ENCODE peak calls at places on chromosome 22, in eight cellular contexts. One of them, this sample, is unnamed.
A peak's percentile ranks its signal among the peaks of the same experiment; 100 is the strongest.

GRCh38 chr22:24894998-24895397 is 51.5 kb downstream of the LHFPL7 start:
- DNase-seq in pancreas: peak; percentile 82
- DNase-seq in HFF-Myc: peak; percentile 19
- DNase-seq in foreskin fibroblast: peak; percentile 14
- DNase-seq in body of pancreas: peak; percentile 87
- DNase-seq in sigmoid colon: peak; percentile 88
- DNase-seq in fibroblast of lung: peak; percentile 86
- DNase-seq in GM12865: peak; percentile 3
- DNase-seq in this sample: peak; percentile 80

GRCh38 chr22:45574069-45574703 is 71.5 kb downstream of the FBLN1 start:
- DNase-seq in GM12865: no peak
- DNase-seq in foreskin fibroblast: no peak
- DNase-seq in pancreas: no peak
- DNase-seq in fibroblast of lung: no peak
- DNase-seq in body of pancreas: no peak
- DNase-seq in HFF-Myc: no peak
- DNase-seq in sigmoid colon: no peak
- DNase-seq in this sample: no peak

GRCh38 chr22:32317524-32317923 is 40.1 kb upstream of the RFPL3 start:
- DNase-seq in pancreas: no peak
- DNase-seq in HFF-Myc: no peak
- DNase-seq in GM12865: no peak
- DNase-seq in body of pancreas: no peak
- DNase-seq in fibroblast of lung: no peak
- DNase-seq in foreskin fibroblast: no peak
- DNase-seq in sigmoid colon: no peak
- DNase-seq in this sample: no peak

GRCh38 chr22:45612451-45612901 is 59.2 kb upstream of the ATXN10 start:
- DNase-seq in fibroblast of lung: peak; percentile 87
- DNase-seq in foreskin fibroblast: peak; percentile 87
- DNase-seq in GM12865: no peak
- DNase-seq in body of pancreas: no peak
- DNase-seq in sigmoid colon: peak; percentile 84
- DNase-seq in HFF-Myc: peak; percentile 25
- DNase-seq in pancreas: no peak
- DNase-seq in this sample: no peak

GRCh38 chr22:26471522-26471921 is 12.1 kb downstream of the HPS4 start:
- DNase-seq in GM12865: no peak
- DNase-seq in pancreas: no peak
- DNase-seq in body of pancreas: no peak
- DNase-seq in sigmoid colon: no peak
- DNase-seq in fibroblast of lung: peak; percentile 29
- DNase-seq in foreskin fibroblast: peak; percentile 69
- DNase-seq in HFF-Myc: peak; percentile 49
- DNase-seq in this sample: no peak

GRCh38 chr22:20983081-20983745 is 1.1 kb downstream of the LZTR1 start:
- DNase-seq in body of pancreas: no peak
- DNase-seq in GM12865: no peak
- DNase-seq in HFF-Myc: no peak
- DNase-seq in foreskin fibroblast: no peak
- DNase-seq in sigmoid colon: no peak
- DNase-seq in pancreas: no peak
- DNase-seq in fibroblast of lung: no peak
- DNase-seq in this sample: no peak

GRCh38 chr22:39474351-39474991 is 17.7 kb downstream of the MGAT3 start:
- DNase-seq in foreskin fibroblast: no peak
- DNase-seq in HFF-Myc: no peak
- DNase-seq in GM12865: no peak
- DNase-seq in fibroblast of lung: no peak
- DNase-seq in body of pancreas: peak; percentile 70
- DNase-seq in pancreas: no peak
- DNase-seq in sigmoid colon: no peak
- DNase-seq in this sample: no peak

GRCh38 chr22:42301072-42301741 is 30.8 kb upstream of the TCF20 start:
- DNase-seq in foreskin fibroblast: no peak
- DNase-seq in GM12865: no peak
- DNase-seq in body of pancreas: no peak
- DNase-seq in pancreas: no peak
- DNase-seq in HFF-Myc: no peak
- DNase-seq in sigmoid colon: no peak
- DNase-seq in fibroblast of lung: no peak
- DNase-seq in this sample: no peak

GRCh38 chr22:30947163-30947820 is 21.3 kb downstream of the MORC2 start:
- DNase-seq in fibroblast of lung: no peak
- DNase-seq in pancreas: no peak
- DNase-seq in sigmoid colon: no peak
- DNase-seq in HFF-Myc: no peak
- DNase-seq in foreskin fibroblast: no peak
- DNase-seq in body of pancreas: no peak
- DNase-seq in GM12865: no peak
- DNase-seq in this sample: no peak

GRCh38 chr22:28710112-28710888 is 30.7 kb upstream of the TTC28 start:
- DNase-seq in fibroblast of lung: peak; percentile 93
- DNase-seq in sigmoid colon: no peak
- DNase-seq in foreskin fibroblast: peak; percentile 81
- DNase-seq in GM12865: no peak
- DNase-seq in pancreas: no peak
- DNase-seq in body of pancreas: no peak
- DNase-seq in HFF-Myc: peak; percentile 69
- DNase-seq in this sample: no peak

GRCh38 chr22:30860176-30861105 is 108.1 kb downstream of the MORC2 start:
- DNase-seq in sigmoid colon: no peak
- DNase-seq in GM12865: no peak
- DNase-seq in body of pancreas: no peak
- DNase-seq in foreskin fibroblast: no peak
- DNase-seq in pancreas: no peak
- DNase-seq in fibroblast of lung: no peak
- DNase-seq in HFF-Myc: no peak
- DNase-seq in this sample: no peak

GRCh38 chr22:46801826-46802607 is 39.6 kb downstream of the TBC1D22A start:
- DNase-seq in pancreas: no peak
- DNase-seq in body of pancreas: no peak
- DNase-seq in foreskin fibroblast: no peak
- DNase-seq in HFF-Myc: no peak
- DNase-seq in sigmoid colon: peak; percentile 39
- DNase-seq in GM12865: no peak
- DNase-seq in fibroblast of lung: no peak
- DNase-seq in this sample: no peak

GRCh38 chr22:42604403-42604802 is 10.3 kb downstream of the POLDIP3 start:
- DNase-seq in GM12865: no peak
- DNase-seq in fibroblast of lung: no peak
- DNase-seq in pancreas: peak; percentile 55
- DNase-seq in body of pancreas: peak; percentile 70
- DNase-seq in HFF-Myc: no peak
- DNase-seq in sigmoid colon: no peak
- DNase-seq in foreskin fibroblast: no peak
- DNase-seq in this sample: no peak

GRCh38 chr22:49702068-49702397 is 125.6 kb downstream of the BRD1 start:
- DNase-seq in GM12865: no peak
- DNase-seq in sigmoid colon: no peak
- DNase-seq in HFF-Myc: no peak
- DNase-seq in body of pancreas: no peak
- DNase-seq in pancreas: no peak
- DNase-seq in foreskin fibroblast: no peak
- DNase-seq in fibroblast of lung: no peak
- DNase-seq in this sample: no peak

GRCh38 chr22:49704345-49705215 is 123.1 kb downstream of the BRD1 start:
- DNase-seq in foreskin fibroblast: no peak
- DNase-seq in fibroblast of lung: no peak
- DNase-seq in body of pancreas: no peak
- DNase-seq in pancreas: no peak
- DNase-seq in GM12865: no peak
- DNase-seq in sigmoid colon: no peak
- DNase-seq in HFF-Myc: no peak
- DNase-seq in this sample: peak; percentile 53

GRCh38 chr22:49703990-49704344 is 123.7 kb downstream of the BRD1 start:
- DNase-seq in HFF-Myc: no peak
- DNase-seq in body of pancreas: no peak
- DNase-seq in sigmoid colon: no peak
- DNase-seq in GM12865: no peak
- DNase-seq in fibroblast of lung: no peak
- DNase-seq in pancreas: no peak
- DNase-seq in foreskin fibroblast: no peak
- DNase-seq in this sample: peak; percentile 41

GRCh38 chr22:49705216-49705600 is 122.5 kb downstream of the BRD1 start:
- DNase-seq in sigmoid colon: no peak
- DNase-seq in pancreas: no peak
- DNase-seq in body of pancreas: no peak
- DNase-seq in foreskin fibroblast: no peak
- DNase-seq in fibroblast of lung: no peak
- DNase-seq in HFF-Myc: no peak
- DNase-seq in GM12865: no peak
- DNase-seq in this sample: peak; percentile 46

DNA sequence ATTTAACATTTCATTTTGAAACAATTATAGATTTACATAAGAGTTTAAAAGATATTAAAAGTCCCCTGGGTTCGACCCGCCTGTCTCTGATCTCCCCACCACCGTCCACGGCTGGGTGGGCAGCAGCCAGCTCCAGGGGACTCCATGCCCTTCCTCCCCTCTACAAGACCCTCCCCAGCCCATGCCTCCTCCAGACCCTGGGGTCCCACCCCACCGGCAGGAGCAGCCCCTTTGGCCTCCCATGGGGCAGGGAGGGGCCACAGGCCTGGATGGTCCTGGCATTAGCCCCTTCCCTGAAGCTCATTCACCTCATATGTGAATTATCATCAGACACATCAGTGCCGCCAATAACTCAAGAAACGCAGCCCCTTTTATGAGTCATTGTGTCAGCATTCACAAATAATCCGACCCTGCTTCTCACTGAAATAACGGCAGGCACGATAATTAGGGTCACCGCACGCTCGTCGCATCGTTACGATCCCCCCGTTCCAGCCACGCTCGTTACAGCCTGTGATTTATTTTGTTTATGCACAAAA is 124.2 kb downstream of the BRD1 start:
- DNase-seq in body of pancreas: no peak
- DNase-seq in foreskin fibroblast: no peak
- DNase-seq in fibroblast of lung: no peak
- DNase-seq in pancreas: no peak
- DNase-seq in GM12865: no peak
- DNase-seq in sigmoid colon: no peak
- DNase-seq in HFF-Myc: no peak
- DNase-seq in this sample: no peak
- H3K4me3 ChIP-seq in body of pancreas: no peak overlapping the region
- H3K4me3 ChIP-seq in foreskin fibroblast: no peak overlapping the region
- H3K4me3 ChIP-seq in fibroblast of lung: no peak overlapping the region
- H3K4me3 ChIP-seq in pancreas: no peak overlapping the region
- H3K4me3 ChIP-seq in GM12865: no peak overlapping the region
- H3K4me3 ChIP-seq in sigmoid colon: no peak overlapping the region
- H3K4me3 ChIP-seq in HFF-Myc: no peak overlapping the region
- H3K4me3 ChIP-seq in this sample: no peak overlapping the region

DNA sequence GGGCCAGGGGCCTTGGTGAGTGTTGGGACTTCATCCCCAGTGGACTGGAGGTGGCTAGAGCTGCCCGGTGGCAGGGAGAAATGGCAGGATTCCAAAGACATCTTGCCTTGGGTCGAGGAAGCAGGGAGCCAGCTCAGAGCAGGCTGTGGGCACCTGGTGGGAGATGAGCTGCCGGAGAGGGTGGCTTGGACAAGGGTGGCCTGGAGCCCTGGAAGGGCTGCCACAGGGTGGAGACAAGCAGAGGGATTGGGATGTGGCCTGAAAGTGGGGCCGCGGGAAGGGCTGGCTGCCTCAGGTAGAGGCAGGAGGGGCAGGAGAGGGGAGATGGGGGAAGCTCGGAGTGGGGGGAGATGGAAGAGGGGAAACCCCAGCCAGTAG is 71.8 kb upstream of the SHISAL1 start:
- DNase-seq in pancreas: no peak
- DNase-seq in fibroblast of lung: no peak
- DNase-seq in foreskin fibroblast: no peak
- DNase-seq in body of pancreas: no peak
- DNase-seq in sigmoid colon: peak; percentile 40
- DNase-seq in GM12865: no peak
- DNase-seq in HFF-Myc: no peak
- DNase-seq in this sample: no peak
- H3K4me3 ChIP-seq in pancreas: no peak overlapping the region
- H3K4me3 ChIP-seq in fibroblast of lung: no peak overlapping the region
- H3K4me3 ChIP-seq in foreskin fibroblast: no peak overlapping the region
- H3K4me3 ChIP-seq in body of pancreas: no peak overlapping the region
- H3K4me3 ChIP-seq in sigmoid colon: no peak overlapping the region
- H3K4me3 ChIP-seq in GM12865: no peak overlapping the region
- H3K4me3 ChIP-seq in HFF-Myc: no peak overlapping the region
- H3K4me3 ChIP-seq in this sample: no peak overlapping the region

DNA sequence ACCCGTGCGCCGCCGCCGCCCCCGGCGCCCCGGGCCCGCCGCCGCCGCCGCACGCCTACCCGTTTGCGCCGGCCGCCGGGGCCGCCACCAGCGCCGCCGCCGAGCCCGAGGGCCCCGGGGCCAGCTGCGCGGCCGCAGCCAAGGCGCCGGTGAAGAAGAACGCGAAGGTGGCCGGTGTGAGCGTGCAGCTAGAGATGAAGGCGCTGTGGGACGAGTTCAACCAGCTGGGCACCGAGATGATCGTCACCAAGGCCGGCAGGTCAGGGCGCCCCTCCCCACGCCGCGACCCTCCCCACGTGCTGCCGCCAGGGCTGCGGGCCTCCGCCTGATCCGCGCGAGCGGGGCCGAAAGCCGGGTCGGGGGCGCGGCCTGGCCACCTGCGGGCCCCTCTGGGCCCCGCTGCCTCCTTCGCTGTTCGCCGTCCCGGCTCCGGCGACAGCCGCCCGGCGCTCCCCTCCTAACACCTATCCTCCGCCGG is 483 bp downstream of the TBX1 start:
- DNase-seq in HFF-Myc: no peak
- DNase-seq in pancreas: no peak
- DNase-seq in foreskin fibroblast: no peak
- DNase-seq in fibroblast of lung: no peak
- DNase-seq in body of pancreas: no peak
- DNase-seq in sigmoid colon: no peak
- DNase-seq in GM12865: no peak
- DNase-seq in this sample: no peak
- H3K4me3 ChIP-seq in HFF-Myc: peak overlapping the region; percentile 44
- H3K4me3 ChIP-seq in pancreas: no peak overlapping the region
- H3K4me3 ChIP-seq in foreskin fibroblast: no peak overlapping the region
- H3K4me3 ChIP-seq in fibroblast of lung: no peak overlapping the region
- H3K4me3 ChIP-seq in body of pancreas: no peak overlapping the region
- H3K4me3 ChIP-seq in sigmoid colon: peak overlapping the region; percentile 28
- H3K4me3 ChIP-seq in GM12865: no peak overlapping the region
- H3K4me3 ChIP-seq in this sample: peak overlapping the region; percentile 65

GRCh38 chr22:35491908-35492380 is 48.7 kb upstream of the RASD2 start:
- DNase-seq in foreskin fibroblast: no peak
- DNase-seq in pancreas: no peak
- DNase-seq in GM12865: no peak
- DNase-seq in sigmoid colon: no peak
- DNase-seq in fibroblast of lung: no peak
- DNase-seq in body of pancreas: no peak
- DNase-seq in HFF-Myc: no peak
- DNase-seq in this sample: no peak
- H3K4me3 ChIP-seq in foreskin fibroblast: no peak overlapping the region
- H3K4me3 ChIP-seq in pancreas: no peak overlapping the region
- H3K4me3 ChIP-seq in GM12865: no peak overlapping the region
- H3K4me3 ChIP-seq in sigmoid colon: no peak overlapping the region
- H3K4me3 ChIP-seq in fibroblast of lung: no peak overlapping the region
- H3K4me3 ChIP-seq in body of pancreas: no peak overlapping the region
- H3K4me3 ChIP-seq in HFF-Myc: no peak overlapping the region
- H3K4me3 ChIP-seq in this sample: no peak overlapping the region

GRCh38 chr22:19765477-19766234 is 5.1 kb downstream of the TBX1 start:
- DNase-seq in body of pancreas: no peak
- DNase-seq in fibroblast of lung: no peak
- DNase-seq in HFF-Myc: no peak
- DNase-seq in foreskin fibroblast: no peak
- DNase-seq in pancreas: no peak
- DNase-seq in sigmoid colon: no peak
- DNase-seq in GM12865: no peak
- DNase-seq in this sample: no peak
- H3K4me3 ChIP-seq in body of pancreas: no peak overlapping the region
- H3K4me3 ChIP-seq in fibroblast of lung: no peak overlapping the region
- H3K4me3 ChIP-seq in HFF-Myc: no peak overlapping the region
- H3K4me3 ChIP-seq in foreskin fibroblast: no peak overlapping the region
- H3K4me3 ChIP-seq in pancreas: no peak overlapping the region
- H3K4me3 ChIP-seq in sigmoid colon: no peak overlapping the region
- H3K4me3 ChIP-seq in GM12865: no peak overlapping the region
- H3K4me3 ChIP-seq in this sample: peak overlapping the region; percentile 66

This sample was measured in coronary artery.